ENCODE peak calls at places on chromosomes 4 and X, in eight cellular contexts. C, I, F, D, B, A, R and U are unnamed samples.

GRCh38 chrX:74351760-74352159 is 47.8 kb downstream of the ZCCHC13 start:
- DNase-seq in R (no peak), B (no peak), I (no peak), F (no peak), C (no peak), D (no peak), A (no peak), U (no peak)

GRCh38 chrX:5236096-5236495 is 992.6 kb downstream of the NLGN4X start:
- DNase-seq in F (peak; percentile 58), C (no peak), D (no peak), I (peak; percentile 74), R (no peak), A (no peak), B (no peak), U (no peak)

GRCh38 chr4:173821031-173821430 is 291.0 kb upstream of the HAND2 start:
- DNase-seq in B (no peak), R (no peak), A (no peak), D (no peak), C (no peak), F (no peak), I (no peak), U (no peak)

GRCh38 chrX:43949669-43950068 is 23.5 kb downstream of the NDP start:
- DNase-seq in D (no peak), B (no peak), F (peak; percentile 46), I (no peak), C (no peak), A (peak; percentile 44), R (no peak), U (no peak)

GRCh38 chr4:109631709-109632108 is 71.5 kb downstream of the CASP6 start:
- DNase-seq in C (no peak), B (no peak), A (no peak), D (no peak), R (no peak), I (no peak), F (peak; percentile 11), U (no peak)

GRCh38 chr4:5956285-5957021 is 61.8 kb downstream of the C4orf50 start:
- DNase-seq in R (no peak), A (no peak), I (peak; percentile 24), C (no peak), B (peak; percentile 63), F (peak; percentile 10), D (peak; percentile 45), U (no peak)

GRCh38 chr4:138223191-138223910 is 18.8 kb downstream of the SLC7A11 start:
- DNase-seq in B (no peak), C (no peak), R (no peak), A (no peak), F (no peak), D (no peak), I (no peak), U (no peak)

GRCh38 chr4:165922747-165923146 is 49.7 kb downstream of the TLL1 start:
- DNase-seq in F (no peak), A (no peak), D (no peak), R (no peak), I (no peak), B (no peak), C (no peak), U (no peak)

GRCh38 chr4:149409186-149410056 is 406.2 kb downstream of the IQCM start:
- DNase-seq in C (no peak), B (peak; percentile 26), D (no peak), A (no peak), R (no peak), I (no peak), F (peak; percentile 89), U (peak; percentile 72)

GRCh38 chr4:2696423-2696822 is 59.7 kb downstream of the TNIP2 start:
- DNase-seq in R (no peak), B (no peak), F (no peak), I (peak; percentile 96), C (no peak), A (no peak), D (no peak), U (no peak)

GRCh38 chr4:21450331-21450730 is 498.2 kb downstream of the KCNIP4 start:
- DNase-seq in F (no peak), A (no peak), C (no peak), B (no peak), R (no peak), I (no peak), D (no peak), U (no peak)

GRCh38 chr4:180953572-180953971 is 1289.6 kb upstream of the TENM3 start:
- DNase-seq in A (no peak), C (no peak), I (no peak), B (no peak), F (peak; percentile 31), R (no peak), D (no peak), U (peak; percentile 1)

GRCh38 chrX:129932137-129932791 is 26.3 kb downstream of the UTP14A start:
- DNase-seq in I (peak; percentile 77), B (peak; percentile 95), R (peak; percentile 96), F (peak; percentile 79), A (peak; percentile 94), D (peak; percentile 89), C (peak; percentile 91), U (peak; percentile 73)

GRCh38 chr4:113973349-113973748 is 6.1 kb downstream of the ARSJ start:
- DNase-seq in A (no peak), B (no peak), C (no peak), I (no peak), D (no peak), F (no peak), R (no peak), U (no peak)

GRCh38 chr4:155888171-155888570 is 15.3 kb upstream of the TDO2 start:
- DNase-seq in D (no peak), F (no peak), I (no peak), C (no peak), B (no peak), R (no peak), A (no peak), U (no peak)

GRCh38 chr4:141406237-141406636 is 185.5 kb downstream of the ZNF330 start:
- DNase-seq in F (no peak), I (no peak), R (no peak), D (no peak), B (no peak), A (no peak), C (no peak), U (no peak)

GRCh38 chrX:47460561-47460960 is 22.5 kb downstream of the ZNF41 start:
- DNase-seq in B (no peak), A (no peak), I (no peak), C (no peak), R (no peak), F (no peak), D (no peak), U (no peak)

GRCh38 chrX:108072746-108073145 is 18.6 kb downstream of the PSMD10 start:
- DNase-seq in D (no peak), B (no peak), F (peak; percentile 59), I (no peak), C (no peak), A (no peak), R (no peak), U (peak; percentile 83)

GRCh38 chr4:42371306-42372063 is 25.8 kb upstream of the SHISA3 start:
- DNase-seq in R (no peak), A (no peak), F (peak; percentile 77), I (peak; percentile 59), D (no peak), C (no peak), B (no peak), U (peak; percentile 67)

GRCh38 chr4:164700471-164700870 is 53.5 kb upstream of the SMIM31 start:
- DNase-seq in D (no peak), A (no peak), F (peak; percentile 40), R (no peak), C (no peak), B (no peak), I (no peak), U (no peak)
- TF ChIP-seq CTCF in D (no peak), A (no peak), F (peak; percentile 53), R (no peak), C (peak; percentile 30), B (no peak), I (peak; percentile 33), U (peak; percentile 35)

GRCh38 chr4:123421942-123422781 is 25.6 kb downstream of the SPRY1 start:
- DNase-seq in C (no peak), F (no peak), I (peak; percentile 66), R (no peak), D (no peak), B (no peak), A (no peak), U (no peak)
- H3K4me3 ChIP-seq in C (no peak overlapping the region), F (no peak overlapping the region), I (no peak overlapping the region), R (no peak overlapping the region), D (no peak overlapping the region), B (peak overlapping the region; percentile 5), A (peak overlapping the region; percentile 9), U (no peak overlapping the region)

GRCh38 chr4:76811604-76812412 is 86.1 kb downstream of the SOWAHB start:
- DNase-seq in C (no peak), D (no peak), R (no peak), I (no peak), A (no peak), F (no peak), B (peak; percentile 60), U (peak; percentile 69)
- H3K27ac ChIP-seq in C (no peak overlapping the region), D (no peak overlapping the region), R (peak overlapping the region; percentile 38), I (no peak overlapping the region), A (peak overlapping the region; percentile 18), F (no peak overlapping the region), B (no peak overlapping the region), U (peak overlapping the region; percentile 64)

GRCh38 chr4:128810331-128810870 is 901 bp downstream of the JADE1 start:
- DNase-seq in A (peak; percentile 55), R (no peak), F (peak; percentile 13), C (no peak), B (no peak), D (peak; percentile 32), I (peak; percentile 69), U (no peak)

GRCh38 chr4:128812360-128812958 is 3.0 kb downstream of the JADE1 start:
- DNase-seq in D (peak; percentile 35), R (no peak), A (peak; percentile 62), F (peak; percentile 52), B (no peak), C (no peak), I (peak; percentile 82), U (peak; percentile 66)

GRCh38 chr4:128811571-128812359 is 2.3 kb downstream of the JADE1 start:
- DNase-seq in B (peak; percentile 97), C (peak; percentile 83), A (peak; percentile 92), D (peak; percentile 89), I (peak; percentile 91), F (peak; percentile 82), R (peak; percentile 91), U (peak; percentile 83)

GRCh38 chr4:128809477-128810330 is at the start of gene JADE1:
- DNase-seq in B (peak; percentile 93), C (peak; percentile 84), F (peak; percentile 85), I (peak; percentile 94), D (peak; percentile 95), A (peak; percentile 92), R (peak; percentile 91), U (peak; percentile 95)

DNA sequence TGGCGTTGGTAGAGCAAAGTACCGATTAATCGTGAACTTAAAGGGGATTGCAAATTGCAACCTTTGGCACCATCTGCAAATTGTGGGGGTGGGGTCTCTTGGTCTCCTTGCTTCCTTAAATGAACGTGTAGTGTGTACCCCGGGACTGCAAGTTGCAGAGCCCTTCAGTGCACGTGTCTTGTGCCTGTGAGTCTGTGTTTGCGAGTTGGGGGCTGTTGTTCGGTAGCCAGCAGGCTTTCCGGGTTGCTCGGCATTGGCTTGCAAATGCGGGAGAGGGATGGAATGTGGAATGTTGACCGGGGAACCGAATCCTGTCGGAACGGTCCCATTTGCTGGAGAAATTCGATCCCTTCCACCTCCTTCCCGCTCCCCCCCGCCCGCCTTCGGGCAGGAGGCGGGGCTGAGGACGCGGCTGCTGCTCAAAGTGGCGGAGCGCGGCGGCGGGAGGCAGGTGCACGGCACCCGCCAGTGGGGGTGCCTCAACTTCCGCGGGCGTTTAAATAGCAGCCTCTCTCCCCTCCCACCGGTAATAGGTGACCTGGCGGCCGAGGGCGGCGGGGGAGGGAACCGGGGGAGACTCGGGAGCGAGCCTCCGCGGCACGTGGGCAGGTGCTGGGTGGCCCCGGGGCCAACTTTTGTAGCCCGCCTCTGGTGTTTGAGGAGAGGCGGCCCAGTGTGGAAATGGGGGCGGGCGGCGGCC is 1.5 kb downstream of the JADE1 start:
- DNase-seq in D (peak; percentile 89), B (peak; percentile 87), I (peak; percentile 94), C (peak; percentile 53), F (peak; percentile 88), A (peak; percentile 85), R (peak; percentile 91), U (peak; percentile 60)
- TF ChIP-seq CTCF in D (no peak), B (no peak), I (no peak), C (no peak), F (no peak), A (no peak), R (no peak), U (no peak)